ENCODE peak calls at places on chromosomes 2 and 18, in seven cellular contexts. One of them, this sample, is unnamed.

GRCh38 chr2:127853667-127854066 is 4.3 kb downstream of the POLR2D start:
- DNase-seq in mesothelial cell of epicardium: no peak
- DNase-seq in hippocampal formation: no peak
- DNase-seq in frontal cortex: no peak
- DNase-seq in activated naive CD4-positive, alpha-beta T cell treated with anti-CD3 and anti-CD28 coated beads for 36 hours: no peak
- DNase-seq in cardiac muscle cell: no peak
- DNase-seq in stimulated activated CD4-positive, alpha-beta T cell treated with anti-CD3 and anti-CD28 coated beads, Interleukin-4, amount 100 ng/mL, for 1 hour: no peak
- DNase-seq in this sample: peak

GRCh38 chr2:127226520-127227263 is 6.6 kb upstream of the CYP27C1 start:
- DNase-seq in mesothelial cell of epicardium: no peak
- DNase-seq in hippocampal formation: no peak
- DNase-seq in frontal cortex: no peak
- DNase-seq in activated naive CD4-positive, alpha-beta T cell treated with anti-CD3 and anti-CD28 coated beads for 36 hours: peak
- DNase-seq in cardiac muscle cell: no peak
- DNase-seq in stimulated activated CD4-positive, alpha-beta T cell treated with anti-CD3 and anti-CD28 coated beads, Interleukin-4, amount 100 ng/mL, for 1 hour: peak
- DNase-seq in this sample: no peak

GRCh38 chr2:13003500-13003899 is 286.8 kb downstream of the TRIB2 start:
- DNase-seq in mesothelial cell of epicardium: no peak
- DNase-seq in hippocampal formation: no peak
- DNase-seq in frontal cortex: no peak
- DNase-seq in activated naive CD4-positive, alpha-beta T cell treated with anti-CD3 and anti-CD28 coated beads for 36 hours: no peak
- DNase-seq in cardiac muscle cell: no peak
- DNase-seq in stimulated activated CD4-positive, alpha-beta T cell treated with anti-CD3 and anti-CD28 coated beads, Interleukin-4, amount 100 ng/mL, for 1 hour: no peak
- DNase-seq in this sample: no peak

GRCh38 chr2:135999899-136000298 is 14.5 kb upstream of the DARS1 start:
- DNase-seq in mesothelial cell of epicardium: no peak
- DNase-seq in hippocampal formation: no peak
- DNase-seq in frontal cortex: no peak
- DNase-seq in activated naive CD4-positive, alpha-beta T cell treated with anti-CD3 and anti-CD28 coated beads for 36 hours: no peak
- DNase-seq in cardiac muscle cell: no peak
- DNase-seq in stimulated activated CD4-positive, alpha-beta T cell treated with anti-CD3 and anti-CD28 coated beads, Interleukin-4, amount 100 ng/mL, for 1 hour: no peak
- DNase-seq in this sample: no peak

GRCh38 chr2:241884951-241885700 is 15.6 kb downstream of the RTP5 start:
- DNase-seq in mesothelial cell of epicardium: no peak
- DNase-seq in hippocampal formation: no peak
- DNase-seq in frontal cortex: no peak
- DNase-seq in activated naive CD4-positive, alpha-beta T cell treated with anti-CD3 and anti-CD28 coated beads for 36 hours: no peak
- DNase-seq in cardiac muscle cell: no peak
- DNase-seq in stimulated activated CD4-positive, alpha-beta T cell treated with anti-CD3 and anti-CD28 coated beads, Interleukin-4, amount 100 ng/mL, for 1 hour: no peak
- DNase-seq in this sample: no peak

GRCh38 chr18:26487437-26487836 is 60.9 kb downstream of the KCTD1 start:
- DNase-seq in mesothelial cell of epicardium: no peak
- DNase-seq in hippocampal formation: no peak
- DNase-seq in frontal cortex: no peak
- DNase-seq in activated naive CD4-positive, alpha-beta T cell treated with anti-CD3 and anti-CD28 coated beads for 36 hours: no peak
- DNase-seq in cardiac muscle cell: no peak
- DNase-seq in stimulated activated CD4-positive, alpha-beta T cell treated with anti-CD3 and anti-CD28 coated beads, Interleukin-4, amount 100 ng/mL, for 1 hour: no peak
- DNase-seq in this sample: no peak

GRCh38 chr18:75129717-75130477 is 79.0 kb downstream of the PTGR3 start:
- DNase-seq in mesothelial cell of epicardium: peak
- DNase-seq in hippocampal formation: no peak
- DNase-seq in frontal cortex: no peak
- DNase-seq in activated naive CD4-positive, alpha-beta T cell treated with anti-CD3 and anti-CD28 coated beads for 36 hours: no peak
- DNase-seq in cardiac muscle cell: no peak
- DNase-seq in stimulated activated CD4-positive, alpha-beta T cell treated with anti-CD3 and anti-CD28 coated beads, Interleukin-4, amount 100 ng/mL, for 1 hour: no peak
- DNase-seq in this sample: no peak

GRCh38 chr2:45968946-45969584 is 317.6 kb downstream of the PRKCE start:
- DNase-seq in mesothelial cell of epicardium: no peak
- DNase-seq in hippocampal formation: no peak
- DNase-seq in frontal cortex: no peak
- DNase-seq in activated naive CD4-positive, alpha-beta T cell treated with anti-CD3 and anti-CD28 coated beads for 36 hours: no peak
- DNase-seq in cardiac muscle cell: no peak
- DNase-seq in stimulated activated CD4-positive, alpha-beta T cell treated with anti-CD3 and anti-CD28 coated beads, Interleukin-4, amount 100 ng/mL, for 1 hour: no peak
- DNase-seq in this sample: no peak

GRCh38 chr2:170455617-170456426 is 259.3 kb upstream of the SP5 start:
- DNase-seq in mesothelial cell of epicardium: no peak
- DNase-seq in hippocampal formation: no peak
- DNase-seq in frontal cortex: no peak
- DNase-seq in activated naive CD4-positive, alpha-beta T cell treated with anti-CD3 and anti-CD28 coated beads for 36 hours: no peak
- DNase-seq in cardiac muscle cell: no peak
- DNase-seq in stimulated activated CD4-positive, alpha-beta T cell treated with anti-CD3 and anti-CD28 coated beads, Interleukin-4, amount 100 ng/mL, for 1 hour: no peak
- DNase-seq in this sample: no peak

GRCh38 chr2:68594041-68594440 is 49.3 kb upstream of the PROKR1 start:
- DNase-seq in mesothelial cell of epicardium: no peak
- DNase-seq in hippocampal formation: no peak
- DNase-seq in frontal cortex: no peak
- DNase-seq in activated naive CD4-positive, alpha-beta T cell treated with anti-CD3 and anti-CD28 coated beads for 36 hours: no peak
- DNase-seq in cardiac muscle cell: no peak
- DNase-seq in stimulated activated CD4-positive, alpha-beta T cell treated with anti-CD3 and anti-CD28 coated beads, Interleukin-4, amount 100 ng/mL, for 1 hour: no peak
- DNase-seq in this sample: no peak

GRCh38 chr2:26438526-26438925 is 36.8 kb downstream of the DRC1 start:
- DNase-seq in mesothelial cell of epicardium: no peak
- DNase-seq in hippocampal formation: no peak
- DNase-seq in frontal cortex: no peak
- DNase-seq in activated naive CD4-positive, alpha-beta T cell treated with anti-CD3 and anti-CD28 coated beads for 36 hours: no peak
- DNase-seq in cardiac muscle cell: no peak
- DNase-seq in stimulated activated CD4-positive, alpha-beta T cell treated with anti-CD3 and anti-CD28 coated beads, Interleukin-4, amount 100 ng/mL, for 1 hour: no peak
- DNase-seq in this sample: no peak

GRCh38 chr2:174844295-174844708 is 80.0 kb upstream of the CHRNA1 start:
- DNase-seq in mesothelial cell of epicardium: no peak
- DNase-seq in hippocampal formation: no peak
- DNase-seq in frontal cortex: no peak
- DNase-seq in activated naive CD4-positive, alpha-beta T cell treated with anti-CD3 and anti-CD28 coated beads for 36 hours: no peak
- DNase-seq in cardiac muscle cell: no peak
- DNase-seq in stimulated activated CD4-positive, alpha-beta T cell treated with anti-CD3 and anti-CD28 coated beads, Interleukin-4, amount 100 ng/mL, for 1 hour: no peak
- DNase-seq in this sample: peak

GRCh38 chr2:177604291-177605065 is 211.9 kb downstream of the AGPS start:
- DNase-seq in mesothelial cell of epicardium: no peak
- DNase-seq in hippocampal formation: no peak
- DNase-seq in frontal cortex: no peak
- DNase-seq in activated naive CD4-positive, alpha-beta T cell treated with anti-CD3 and anti-CD28 coated beads for 36 hours: no peak
- DNase-seq in cardiac muscle cell: peak
- DNase-seq in stimulated activated CD4-positive, alpha-beta T cell treated with anti-CD3 and anti-CD28 coated beads, Interleukin-4, amount 100 ng/mL, for 1 hour: no peak
- DNase-seq in this sample: peak

GRCh38 chr2:3199660-3200345 is 177.8 kb downstream of the EIPR1 start:
- DNase-seq in mesothelial cell of epicardium: no peak
- DNase-seq in hippocampal formation: no peak
- DNase-seq in frontal cortex: no peak
- DNase-seq in activated naive CD4-positive, alpha-beta T cell treated with anti-CD3 and anti-CD28 coated beads for 36 hours: no peak
- DNase-seq in cardiac muscle cell: no peak
- DNase-seq in stimulated activated CD4-positive, alpha-beta T cell treated with anti-CD3 and anti-CD28 coated beads, Interleukin-4, amount 100 ng/mL, for 1 hour: no peak
- DNase-seq in this sample: no peak

GRCh38 chr2:204530464-204530805 is 14.8 kb upstream of the PARD3B start:
- DNase-seq in mesothelial cell of epicardium: no peak
- DNase-seq in hippocampal formation: no peak
- DNase-seq in frontal cortex: no peak
- DNase-seq in activated naive CD4-positive, alpha-beta T cell treated with anti-CD3 and anti-CD28 coated beads for 36 hours: no peak
- DNase-seq in cardiac muscle cell: no peak
- DNase-seq in stimulated activated CD4-positive, alpha-beta T cell treated with anti-CD3 and anti-CD28 coated beads, Interleukin-4, amount 100 ng/mL, for 1 hour: no peak
- DNase-seq in this sample: no peak

GRCh38 chr2:206368933-206369569 is 74.3 kb upstream of the ADAM23 start:
- DNase-seq in mesothelial cell of epicardium: no peak
- DNase-seq in hippocampal formation: no peak
- DNase-seq in frontal cortex: no peak
- DNase-seq in activated naive CD4-positive, alpha-beta T cell treated with anti-CD3 and anti-CD28 coated beads for 36 hours: no peak
- DNase-seq in cardiac muscle cell: peak
- DNase-seq in stimulated activated CD4-positive, alpha-beta T cell treated with anti-CD3 and anti-CD28 coated beads, Interleukin-4, amount 100 ng/mL, for 1 hour: no peak
- DNase-seq in this sample: no peak

GRCh38 chr2:205482399-205483065 is 199.8 kb upstream of the NRP2 start:
- DNase-seq in mesothelial cell of epicardium: no peak
- DNase-seq in hippocampal formation: no peak
- DNase-seq in frontal cortex: no peak
- DNase-seq in activated naive CD4-positive, alpha-beta T cell treated with anti-CD3 and anti-CD28 coated beads for 36 hours: no peak
- DNase-seq in cardiac muscle cell: no peak
- DNase-seq in stimulated activated CD4-positive, alpha-beta T cell treated with anti-CD3 and anti-CD28 coated beads, Interleukin-4, amount 100 ng/mL, for 1 hour: no peak
- DNase-seq in this sample: no peak

GRCh38 chr18:70553245-70553960 is 264.6 kb downstream of the SOCS6 start:
- DNase-seq in mesothelial cell of epicardium: no peak
- DNase-seq in hippocampal formation: no peak
- DNase-seq in frontal cortex: no peak
- DNase-seq in activated naive CD4-positive, alpha-beta T cell treated with anti-CD3 and anti-CD28 coated beads for 36 hours: no peak
- DNase-seq in cardiac muscle cell: no peak
- DNase-seq in stimulated activated CD4-positive, alpha-beta T cell treated with anti-CD3 and anti-CD28 coated beads, Interleukin-4, amount 100 ng/mL, for 1 hour: no peak
- DNase-seq in this sample: no peak

GRCh38 chr2:104332733-104333132 is 521.2 kb upstream of the POU3F3 start:
- DNase-seq in mesothelial cell of epicardium: no peak
- DNase-seq in hippocampal formation: no peak
- DNase-seq in frontal cortex: no peak
- DNase-seq in activated naive CD4-positive, alpha-beta T cell treated with anti-CD3 and anti-CD28 coated beads for 36 hours: no peak
- DNase-seq in cardiac muscle cell: no peak
- DNase-seq in stimulated activated CD4-positive, alpha-beta T cell treated with anti-CD3 and anti-CD28 coated beads, Interleukin-4, amount 100 ng/mL, for 1 hour: no peak
- DNase-seq in this sample: no peak

GRCh38 chr2:176002684-176003225 is 688 bp upstream of the LNPK start:
- DNase-seq in mesothelial cell of epicardium: no peak
- DNase-seq in hippocampal formation: no peak
- DNase-seq in frontal cortex: peak
- DNase-seq in activated naive CD4-positive, alpha-beta T cell treated with anti-CD3 and anti-CD28 coated beads for 36 hours: peak
- DNase-seq in cardiac muscle cell: peak
- DNase-seq in stimulated activated CD4-positive, alpha-beta T cell treated with anti-CD3 and anti-CD28 coated beads, Interleukin-4, amount 100 ng/mL, for 1 hour: peak
- DNase-seq in this sample: no peak

GRCh38 chr2:236215196-236215595 is 47.0 kb upstream of the GBX2 start:
- DNase-seq in mesothelial cell of epicardium: no peak
- DNase-seq in hippocampal formation: no peak
- DNase-seq in frontal cortex: no peak
- DNase-seq in activated naive CD4-positive, alpha-beta T cell treated with anti-CD3 and anti-CD28 coated beads for 36 hours: no peak
- DNase-seq in cardiac muscle cell: no peak
- DNase-seq in stimulated activated CD4-positive, alpha-beta T cell treated with anti-CD3 and anti-CD28 coated beads, Interleukin-4, amount 100 ng/mL, for 1 hour: no peak
- DNase-seq in this sample: no peak

GRCh38 chr2:8477511-8478132 is 204.2 kb upstream of the ID2 start:
- DNase-seq in mesothelial cell of epicardium: no peak
- DNase-seq in hippocampal formation: no peak
- DNase-seq in frontal cortex: no peak
- DNase-seq in activated naive CD4-positive, alpha-beta T cell treated with anti-CD3 and anti-CD28 coated beads for 36 hours: peak
- DNase-seq in cardiac muscle cell: no peak
- DNase-seq in stimulated activated CD4-positive, alpha-beta T cell treated with anti-CD3 and anti-CD28 coated beads, Interleukin-4, amount 100 ng/mL, for 1 hour: no peak
- DNase-seq in this sample: peak

GRCh38 chr2:231323316-231323715 is 72.2 kb upstream of the B3GNT7 start:
- DNase-seq in mesothelial cell of epicardium: peak
- DNase-seq in hippocampal formation: no peak
- DNase-seq in frontal cortex: no peak
- DNase-seq in activated naive CD4-positive, alpha-beta T cell treated with anti-CD3 and anti-CD28 coated beads for 36 hours: no peak
- DNase-seq in cardiac muscle cell: no peak
- DNase-seq in stimulated activated CD4-positive, alpha-beta T cell treated with anti-CD3 and anti-CD28 coated beads, Interleukin-4, amount 100 ng/mL, for 1 hour: no peak
- DNase-seq in this sample: no peak

GRCh38 chr2:109342890-109343289 is 213.9 kb downstream of the SH3RF3 start:
- DNase-seq in mesothelial cell of epicardium: no peak
- DNase-seq in hippocampal formation: no peak
- DNase-seq in frontal cortex: no peak
- DNase-seq in activated naive CD4-positive, alpha-beta T cell treated with anti-CD3 and anti-CD28 coated beads for 36 hours: no peak
- DNase-seq in cardiac muscle cell: no peak
- DNase-seq in stimulated activated CD4-positive, alpha-beta T cell treated with anti-CD3 and anti-CD28 coated beads, Interleukin-4, amount 100 ng/mL, for 1 hour: no peak
- DNase-seq in this sample: no peak

GRCh38 chr2:28134262-28134812 is 243.8 kb downstream of the BABAM2 start:
- DNase-seq in mesothelial cell of epicardium: no peak
- DNase-seq in hippocampal formation: no peak
- DNase-seq in frontal cortex: no peak
- DNase-seq in activated naive CD4-positive, alpha-beta T cell treated with anti-CD3 and anti-CD28 coated beads for 36 hours: peak
- DNase-seq in cardiac muscle cell: no peak
- DNase-seq in stimulated activated CD4-positive, alpha-beta T cell treated with anti-CD3 and anti-CD28 coated beads, Interleukin-4, amount 100 ng/mL, for 1 hour: no peak
- DNase-seq in this sample: no peak

GRCh38 chr2:1497122-1497611 is 83.9 kb downstream of the TPO start:
- DNase-seq in mesothelial cell of epicardium: no peak
- DNase-seq in hippocampal formation: no peak
- DNase-seq in frontal cortex: no peak
- DNase-seq in activated naive CD4-positive, alpha-beta T cell treated with anti-CD3 and anti-CD28 coated beads for 36 hours: no peak
- DNase-seq in cardiac muscle cell: no peak
- DNase-seq in stimulated activated CD4-positive, alpha-beta T cell treated with anti-CD3 and anti-CD28 coated beads, Interleukin-4, amount 100 ng/mL, for 1 hour: no peak
- DNase-seq in this sample: no peak

GRCh38 chr18:7822435-7823425 is 255.6 kb downstream of the PTPRM start:
- DNase-seq in mesothelial cell of epicardium: no peak
- DNase-seq in hippocampal formation: no peak
- DNase-seq in frontal cortex: no peak
- DNase-seq in activated naive CD4-positive, alpha-beta T cell treated with anti-CD3 and anti-CD28 coated beads for 36 hours: no peak
- DNase-seq in cardiac muscle cell: peak
- DNase-seq in stimulated activated CD4-positive, alpha-beta T cell treated with anti-CD3 and anti-CD28 coated beads, Interleukin-4, amount 100 ng/mL, for 1 hour: no peak
- DNase-seq in this sample: no peak

GRCh38 chr2:151827564-151828142 is 568 bp downstream of the ARL5A start:
- DNase-seq in mesothelial cell of epicardium: peak
- DNase-seq in hippocampal formation: no peak
- DNase-seq in frontal cortex: peak
- DNase-seq in activated naive CD4-positive, alpha-beta T cell treated with anti-CD3 and anti-CD28 coated beads for 36 hours: peak
- DNase-seq in cardiac muscle cell: peak
- DNase-seq in stimulated activated CD4-positive, alpha-beta T cell treated with anti-CD3 and anti-CD28 coated beads, Interleukin-4, amount 100 ng/mL, for 1 hour: peak
- DNase-seq in this sample: no peak

GRCh38 chr2:118687698-118688097 is 159.8 kb downstream of the EN1 start:
- DNase-seq in mesothelial cell of epicardium: no peak
- DNase-seq in hippocampal formation: no peak
- DNase-seq in frontal cortex: no peak
- DNase-seq in activated naive CD4-positive, alpha-beta T cell treated with anti-CD3 and anti-CD28 coated beads for 36 hours: no peak
- DNase-seq in cardiac muscle cell: peak
- DNase-seq in stimulated activated CD4-positive, alpha-beta T cell treated with anti-CD3 and anti-CD28 coated beads, Interleukin-4, amount 100 ng/mL, for 1 hour: no peak
- DNase-seq in this sample: no peak